ENCODE peak calls at places on chromosome 19, in eight cellular contexts. G is stimulated activated CD4-positive, alpha-beta T cell treated with anti-CD3 and anti-CD28 coated beads, Interleukin-15, amount 100 ng/mL, for 1 hour; O is neural progenitor cell; S is T-cell; F is activated T-cell treated with anti-CD3 and anti-CD28 coated beads for 1 hour; J is fibroblast of the conjunctiva; B is T-helper 17 cell; C is EL. K is an unnamed sample.

GRCh38 chr19:24052811-24053210 is 34.2 kb upstream of the ZNF254 start:
- DNase-seq in G (no peak), O (no peak), S (no peak), F (no peak), J (no peak), B (no peak), C (no peak), K (no peak)

GRCh38 chr19:50658438-50659317 is 9.4 kb downstream of the C19orf81 start:
- DNase-seq in G (no peak), O (peak), S (peak), F (peak), J (no peak), B (no peak), C (peak), K (no peak)

GRCh38 chr19:1183543-1184172 is 9.6 kb upstream of the SBNO2 start:
- DNase-seq in G (no peak), O (no peak), S (no peak), F (no peak), J (no peak), B (no peak), C (peak), K (no peak)

GRCh38 chr19:9645466-9645865 is 24.4 kb upstream of the ZNF561 start:
- DNase-seq in G (no peak), O (no peak), S (no peak), F (no peak), J (no peak), B (no peak), C (no peak), K (no peak)

GRCh38 chr19:18939922-18940775 is 868 bp downstream of the HOMER3 start:
- DNase-seq in G (no peak), O (peak), S (no peak), F (no peak), J (peak), B (no peak), C (peak), K (no peak)

GRCh38 chr19:6357995-6358394 is 3.3 kb upstream of the CLPP start:
- DNase-seq in G (no peak), O (no peak), S (no peak), F (no peak), J (no peak), B (no peak), C (no peak), K (no peak)

GRCh38 chr19:3243851-3244700 is 19.6 kb downstream of the CELF5 start:
- DNase-seq in G (no peak), O (peak), S (peak), F (peak), J (peak), B (peak), C (peak), K (no peak)

GRCh38 chr19:49152218-49152550 is 3.0 kb downstream of the HRC start:
- DNase-seq in G (no peak), O (no peak), S (no peak), F (no peak), J (no peak), B (no peak), C (no peak), K (no peak)

GRCh38 chr19:18408053-18408476 is 10.6 kb upstream of the LRRC25 start:
- DNase-seq in G (no peak), O (peak), S (no peak), F (no peak), J (no peak), B (no peak), C (peak), K (no peak)

GRCh38 chr19:38068851-38069250 is 155.2 kb downstream of the DPF1 start:
- DNase-seq in G (no peak), O (no peak), S (no peak), F (no peak), J (no peak), B (no peak), C (no peak), K (no peak)

GRCh38 chr19:6126335-6126974 is 9.0 kb upstream of the ACSBG2 start:
- DNase-seq in G (no peak), O (peak), S (no peak), F (no peak), J (peak), B (no peak), C (peak), K (no peak)

GRCh38 chr19:12140545-12141404 is 625 bp upstream of the ZNF20 start:
- DNase-seq in G (peak), O (peak), S (peak), F (peak), J (peak), B (peak), C (peak), K (no peak)

GRCh38 chr19:13056052-13056660 is 46.5 kb downstream of the LYL1 start:
- DNase-seq in G (no peak), O (peak), S (no peak), F (no peak), J (peak), B (no peak), C (peak), K (no peak)

GRCh38 chr19:30144794-30145193 is 202.8 kb downstream of the URI1 start:
- DNase-seq in G (no peak), O (no peak), S (no peak), F (no peak), J (no peak), B (no peak), C (no peak), K (no peak)

GRCh38 chr19:40174087-40174486 is 17.1 kb upstream of the MAP3K10 start:
- DNase-seq in G (no peak), O (no peak), S (no peak), F (no peak), J (no peak), B (no peak), C (no peak), K (no peak)

GRCh38 chr19:32675720-32676185 is at the start of gene RGS9BP:
- DNase-seq in G (peak), O (peak), S (peak), F (peak), J (no peak), B (peak), C (peak), K (no peak)

GRCh38 chr19:32022044-32022945 is 323.1 kb upstream of the ZNF507 start:
- DNase-seq in G (no peak), O (no peak), S (no peak), F (no peak), J (no peak), B (no peak), C (no peak), K (no peak)

GRCh38 chr19:37763488-37763887 is 15.9 kb downstream of the ZNF573 start:
- DNase-seq in G (no peak), O (no peak), S (no peak), F (no peak), J (no peak), B (no peak), C (peak), K (no peak)

GRCh38 chr19:33446156-33446917 is 72.8 kb downstream of the CEBPG start:
- DNase-seq in G (no peak), O (no peak), S (no peak), F (no peak), J (no peak), B (no peak), C (no peak), K (no peak)

GRCh38 chr19:14147797-14148605 is 11.6 kb upstream of the ASF1B start:
- DNase-seq in G (peak), O (peak), S (peak), F (peak), J (peak), B (peak), C (peak), K (peak)

GRCh38 chr19:35843676-35844481 is 8.4 kb downstream of the NPHS1 start:
- DNase-seq in G (no peak), O (peak), S (no peak), F (no peak), J (no peak), B (no peak), C (peak), K (no peak)

GRCh38 chr19:4360641-4361151 is 17.3 kb downstream of the MPND start:
- DNase-seq in G (no peak), O (no peak), S (no peak), F (no peak), J (no peak), B (no peak), C (no peak), K (no peak)

GRCh38 chr19:1169921-1170885 is 3.9 kb downstream of the SBNO2 start:
- DNase-seq in G (no peak), O (no peak), S (no peak), F (no peak), J (no peak), B (no peak), C (peak), K (no peak)

GRCh38 chr19:28640506-28640905 is 572.4 kb downstream of the UQCRFS1 start:
- DNase-seq in G (no peak), O (no peak), S (no peak), F (no peak), J (no peak), B (no peak), C (no peak), K (no peak)

GRCh38 chr19:12891553-12892021 is 627 bp downstream of the GCDH start:
- DNase-seq in G (no peak), O (no peak), S (no peak), F (no peak), J (no peak), B (no peak), C (no peak), K (no peak)

GRCh38 chr19:54376610-54377009 is 11.9 kb upstream of the LAIR1 start:
- DNase-seq in G (no peak), O (no peak), S (no peak), F (no peak), J (no peak), B (no peak), C (no peak), K (no peak)

GRCh38 chr19:32165176-32165575 is 180.2 kb upstream of the ZNF507 start:
- DNase-seq in G (no peak), O (no peak), S (no peak), F (no peak), J (no peak), B (no peak), C (no peak), K (no peak)

GRCh38 chr19:29724102-29724641 is 9.1 kb upstream of the C19orf12 start:
- DNase-seq in G (no peak), O (peak), S (no peak), F (no peak), J (no peak), B (no peak), C (peak), K (no peak)

GRCh38 chr19:45526143-45526542 is 18.9 kb downstream of the VASP start:
- DNase-seq in G (no peak), O (peak), S (no peak), F (no peak), J (no peak), B (no peak), C (peak), K (peak)

GRCh38 chr19:589693-590395 is at the start of gene HCN2:
- DNase-seq in G (no peak), O (no peak), S (no peak), F (no peak), J (no peak), B (no peak), C (no peak), K (no peak)

GRCh38 chr19:49861127-49861526 is 6.2 kb downstream of the PNKP start:
- DNase-seq in G (no peak), O (no peak), S (no peak), F (no peak), J (peak), B (no peak), C (no peak), K (no peak)

GRCh38 chr19:9528757-9529336 is 9.6 kb downstream of the ZNF426 start:
- DNase-seq in G (no peak), O (no peak), S (no peak), F (no peak), J (no peak), B (no peak), C (no peak), K (no peak)

GRCh38 chr19:37997911-37998344 is 90.9 kb downstream of the SIPA1L3 start:
- DNase-seq in G (no peak), O (no peak), S (no peak), F (no peak), J (peak), B (no peak), C (peak), K (no peak)

GRCh38 chr19:43620061-43621001 is 902 bp upstream of the ZNF428 start:
- DNase-seq in G (no peak), O (no peak), S (no peak), F (peak), J (no peak), B (peak), C (no peak), K (no peak)

GRCh38 chr19:46913852-46914430 is 53.1 kb downstream of the ARHGAP35 start:
- DNase-seq in G (no peak), O (no peak), S (no peak), F (no peak), J (no peak), B (no peak), C (peak), K (no peak)

GRCh38 chr19:49888478-49888901 is 8.2 kb downstream of the IL4I1 start:
- DNase-seq in G (no peak), O (no peak), S (no peak), F (no peak), J (no peak), B (no peak), C (no peak), K (no peak)

GRCh38 chr19:28980236-28980868 is 232.6 kb downstream of the UQCRFS1 start:
- DNase-seq in G (no peak), O (no peak), S (no peak), F (no peak), J (no peak), B (no peak), C (peak), K (peak)

GRCh38 chr19:37920591-37921450 is 13.8 kb downstream of the SIPA1L3 start:
- DNase-seq in G (no peak), O (peak), S (no peak), F (no peak), J (no peak), B (no peak), C (no peak), K (no peak)

GRCh38 chr19:18266863-18267686 is 7.2 kb downstream of the IQCN start:
- DNase-seq in G (no peak), O (no peak), S (no peak), F (no peak), J (no peak), B (no peak), C (no peak), K (no peak)

GRCh38 chr19:1223018-1223855 is 14.6 kb downstream of the CBARP start:
- DNase-seq in G (no peak), O (peak), S (no peak), F (no peak), J (no peak), B (no peak), C (peak), K (no peak)

K was measured in iPS DF 19.7.